ENCODE peak calls at places on chromosome 16, in ten cellular contexts. C is activated T-cell treated with anti-CD3 and anti-CD28 coated beads, Interleukin-2, amount 50 U/mL, for 4 hours; N is neural progenitor cell; P is AML-193; M is caudate nucleus; H is COR-L47; X is iPS DF 6.9; F is GM04504; V is Karpas-422; R is naive thymus-derived CD8-positive, alpha-beta T cell. T is an unnamed sample.
A peak's percentile ranks its signal among the peaks of the same experiment; 100 is the strongest.

GRCh38 chr16:89696598-89697128 is 4.8 kb downstream of the SPATA2L start:
- DNase-seq in C (no peak), N (no peak), P (no peak), M (no peak), H (no peak), X (no peak), F (no peak), V (peak; percentile 56), R (peak; percentile 53), T (no peak)

GRCh38 chr16:84052071-84052622 is 9.6 kb upstream of the SLC38A8 start:
- DNase-seq in C (no peak), N (no peak), P (no peak), M (no peak), H (no peak), X (no peak), F (no peak), V (no peak), R (peak; percentile 23), T (no peak)

GRCh38 chr16:85222151-85222863 is 110.0 kb upstream of the CIBAR2 start:
- DNase-seq in C (no peak), N (peak; percentile 91), P (no peak), M (no peak), H (peak; percentile 64), X (no peak), F (no peak), V (no peak), R (no peak), T (no peak)

GRCh38 chr16:30552956-30553355 is 5.2 kb downstream of the ZNF764 start:
- DNase-seq in C (no peak), N (no peak), P (no peak), M (no peak), H (no peak), X (no peak), F (no peak), V (no peak), R (no peak), T (no peak)

GRCh38 chr16:21610006-21610544 is 10.7 kb downstream of the METTL9 start:
- DNase-seq in C (no peak), N (no peak), P (no peak), M (no peak), H (no peak), X (no peak), F (no peak), V (peak; percentile 48), R (no peak), T (no peak)

GRCh38 chr16:86039606-86040005 is 140.6 kb downstream of the IRF8 start:
- DNase-seq in C (no peak), N (no peak), P (no peak), M (no peak), H (no peak), X (no peak), F (no peak), V (no peak), R (no peak), T (no peak)

GRCh38 chr16:74700206-74701040 is at the start of gene MLKL:
- DNase-seq in C (peak; percentile 60), N (peak; percentile 53), P (peak; percentile 80), M (no peak), H (peak; percentile 32), X (no peak), F (peak; percentile 16), V (peak; percentile 52), R (peak; percentile 69), T (no peak)

GRCh38 chr16:1095450-1096163 is 437 bp downstream of the C1QTNF8 start:
- DNase-seq in C (no peak), N (no peak), P (no peak), M (no peak), H (no peak), X (no peak), F (no peak), V (no peak), R (no peak), T (no peak)

GRCh38 chr16:920722-921121 is 50.1 kb downstream of the LMF1 start:
- DNase-seq in C (no peak), N (peak; percentile 1), P (no peak), M (peak; percentile 15), H (no peak), X (no peak), F (peak; percentile 29), V (peak; percentile 61), R (peak; percentile 51), T (no peak)

GRCh38 chr16:86515420-86515779 is 5.1 kb downstream of the FOXF1 start:
- DNase-seq in C (no peak), N (peak; percentile 80), P (no peak), M (no peak), H (no peak), X (no peak), F (no peak), V (no peak), R (no peak), T (no peak)

GRCh38 chr16:2267913-2268666 is at the start of gene RNPS1:
- DNase-seq in C (peak; percentile 96), N (peak; percentile 99), P (peak; percentile 83), M (peak; percentile 94), H (peak; percentile 95), X (peak; percentile 85), F (peak; percentile 91), V (peak; percentile 98), R (peak; percentile 97), T (peak; percentile 93)

GRCh38 chr16:18062713-18063112 is 273.8 kb downstream of the NPIPA8 start:
- DNase-seq in C (no peak), N (no peak), P (no peak), M (no peak), H (no peak), X (no peak), F (no peak), V (no peak), R (no peak), T (no peak)

GRCh38 chr16:53761967-53762726 is 58.2 kb downstream of the FTO start:
- DNase-seq in C (no peak), N (no peak), P (no peak), M (no peak), H (no peak), X (no peak), F (no peak), V (no peak), R (no peak), T (no peak)

GRCh38 chr16:5054876-5055865 is 10.6 kb downstream of the C16orf89 start:
- DNase-seq in C (no peak), N (no peak), P (no peak), M (no peak), H (no peak), X (no peak), F (no peak), V (no peak), R (no peak), T (no peak)

GRCh38 chr16:72285728-72286127 is 113.8 kb upstream of the PMFBP1 start:
- DNase-seq in C (no peak), N (no peak), P (no peak), M (no peak), H (no peak), X (no peak), F (no peak), V (no peak), R (no peak), T (no peak)

GRCh38 chr16:84616515-84616914 is 1.4 kb downstream of the COTL1 start:
- DNase-seq in C (no peak), N (no peak), P (peak; percentile 41), M (no peak), H (no peak), X (no peak), F (no peak), V (peak; percentile 61), R (no peak), T (no peak)

T was measured in smooth muscle cell of the brain vasculature.